ENCODE peak calls at places on chromosomes 3 and 15, in six cellular contexts. S is heart right ventricle; G is naive thymus-derived CD4-positive, alpha-beta T cell; F is aorta; W is GM12878; A is tibial nerve. N is an unnamed sample. For H3K4me1, the result is how much of the 10 kb centered on the place peaks cover.

GRCh38 chr3:24299236-24299635 is 195.4 kb downstream of the THRB start:
- DNase-seq in F (no peak), G (no peak), S (no peak), A (no peak), W (no peak), N (no peak)

GRCh38 chr3:8532251-8532831 is 30.7 kb downstream of the LMCD1 start:
- DNase-seq in S (no peak), G (no peak), F (no peak), A (no peak), W (no peak), N (no peak)

GRCh38 chr3:82977871-82978270 is 1216.4 kb upstream of the GBE1 start:
- DNase-seq in W (no peak), S (no peak), F (no peak), A (no peak), G (no peak), N (no peak)

GRCh38 chr3:148741219-148741618 is 43.5 kb downstream of the AGTR1 start:
- DNase-seq in F (no peak), G (no peak), W (no peak), A (no peak), S (no peak), N (no peak)

GRCh38 chr3:136070334-136070733 is 104.8 kb downstream of the PPP2R3A start:
- DNase-seq in S (no peak), F (no peak), A (no peak), W (no peak), G (no peak), N (no peak)

GRCh38 chr15:65584241-65584640 is 26.7 kb downstream of the INTS14 start:
- DNase-seq in F (no peak), S (no peak), G (no peak), A (no peak), W (no peak), N (no peak)

GRCh38 chr3:182349951-182350350 is 443.4 kb upstream of the ATP11B start:
- DNase-seq in S (no peak), F (no peak), A (no peak), W (no peak), G (no peak), N (no peak)

GRCh38 chr15:79031821-79032220 is 58.8 kb downstream of the RASGRF1 start:
- DNase-seq in F (no peak), G (no peak), A (no peak), W (no peak), S (no peak), N (no peak)

GRCh38 chr3:171654809-171655208 is 155.5 kb downstream of the PLD1 start:
- DNase-seq in S (peak), A (peak), F (no peak), G (no peak), W (no peak), N (no peak)

GRCh38 chr3:13598926-13599886 is 50.3 kb downstream of the FBLN2 start:
- DNase-seq in S (no peak), W (no peak), F (peak), A (no peak), G (no peak), N (no peak)

GRCh38 chr3:172562881-172563835 is 39.9 kb upstream of the TNFSF10 start:
- DNase-seq in G (no peak), F (no peak), A (no peak), W (no peak), S (peak), N (no peak)

GRCh38 chr3:39531066-39531465 is 63.6 kb downstream of the MOBP start:
- DNase-seq in S (no peak), W (no peak), F (no peak), A (no peak), G (no peak), N (no peak)

GRCh38 chr3:23567917-23568316 is 237.8 kb upstream of the UBE2E1 start:
- DNase-seq in A (no peak), S (peak), G (no peak), F (no peak), W (no peak), N (no peak)

GRCh38 chr3:139110072-139110830 is 65.6 kb upstream of the PRR23C start:
- DNase-seq in S (peak), A (no peak), F (no peak), G (no peak), W (no peak), N (no peak)

GRCh38 chr15:64090527-64090926 is 3.1 kb downstream of the CIAO2A start:
- DNase-seq in S (no peak), G (no peak), F (no peak), W (no peak), A (no peak), N (no peak)

GRCh38 chr3:74001481-74001880 is 376.7 kb upstream of the PDZRN3 start:
- DNase-seq in W (no peak), F (no peak), G (no peak), S (no peak), A (no peak), N (no peak)

GRCh38 chr3:43733459-43734384 is 43.0 kb downstream of the ABHD5 start:
- DNase-seq in A (no peak), G (no peak), W (no peak), F (peak), S (peak), N (no peak)

GRCh38 chr3:65854606-65855304 is 184.0 kb downstream of the MAGI1 start:
- DNase-seq in S (no peak), F (no peak), W (no peak), G (no peak), A (no peak), N (no peak)

GRCh38 chr15:101543026-101543390 is 53.5 kb upstream of the PCSK6 start:
- DNase-seq in F (no peak), G (no peak), A (no peak), W (no peak), S (no peak), N (no peak)

GRCh38 chr3:117238805-117239204 is 529.2 kb downstream of the TUSC7 start:
- DNase-seq in S (no peak), W (no peak), A (no peak), G (no peak), F (no peak), N (no peak)

GRCh38 chr15:38225381-38225780 is 27.3 kb upstream of the SPRED1 start:
- DNase-seq in A (no peak), F (no peak), G (no peak), W (no peak), S (no peak), N (no peak)

GRCh38 chr3:150083653-150084037 is 113.0 kb upstream of the PFN2 start:
- DNase-seq in A (no peak), W (no peak), S (no peak), F (no peak), G (no peak), N (no peak)

GRCh38 chr15:75030424-75030823 is 7.0 kb downstream of the PPCDC start:
- DNase-seq in W (no peak), F (no peak), G (no peak), S (no peak), A (no peak), N (no peak)
- H3K4me1 ChIP-seq in W (under half), F (under half), G (under half), S (under half), A (under half), N (under half)

GRCh38 chr3:146542179-146542578 is 2.2 kb downstream of the PLSCR1 start:
- DNase-seq in S (no peak), W (no peak), F (no peak), A (no peak), G (no peak), N (no peak)
- H3K4me1 ChIP-seq in S (under half), W (under half), F (under half), A (under half), G (under half), N (under half)

GRCh38 chr3:46576386-46576785 is 10.3 kb upstream of the LRRC2 start:
- DNase-seq in F (no peak), G (no peak), A (no peak), W (no peak), S (no peak), N (no peak)
- H3K4me1 ChIP-seq in F (under half), G (under half), A (under half), W (under half), S (under half), N (under half)

DNA sequence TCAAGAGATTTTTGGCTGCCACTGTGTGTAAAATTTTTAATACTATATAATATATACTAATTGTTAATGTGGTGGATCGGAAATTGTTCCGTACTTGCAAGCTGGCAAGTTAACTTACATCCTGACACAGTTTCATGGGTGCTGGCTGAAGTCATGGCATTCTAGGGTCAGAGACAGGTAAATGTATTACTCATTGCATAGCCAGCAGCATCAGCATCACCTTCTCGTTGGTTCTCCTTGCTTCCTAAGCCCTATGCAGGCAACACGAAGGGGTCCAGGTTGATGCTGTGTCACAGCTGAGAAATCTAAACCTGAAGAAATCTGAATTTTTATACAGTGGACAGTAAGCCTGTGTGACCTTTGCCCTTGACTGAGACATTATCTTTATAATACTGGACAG is 162.7 kb downstream of the KLHL25 start:
- DNase-seq in S (no peak), G (no peak), W (no peak), A (no peak), F (no peak), N (no peak)
- H3K4me1 ChIP-seq in S (under half), G (under half), W (under half), A (under half), F (under half), N (under half)

N was measured in CD8-positive, alpha-beta T cell.